ENCODE peak calls at places on chromosome 20, in seven cellular contexts. T is nucleus accumbens; G is uterus; B is NCI-H748 treated with DMSO at 0.1 percent for 48 hours; I is AG09309; H is upper lobe of left lung; N is stimulated activated CD4-positive, alpha-beta T cell treated with anti-CD3 and anti-CD28 coated beads, TNF-alpha, amount 100 ng/mL, for 4 hours. V is an unnamed sample.
A peak's percentile ranks its signal among the peaks of the same experiment; 100 is the strongest.

GRCh38 chr20:41185013-41185757 is 47.8 kb downstream of the PLCG1 start:
- DNase-seq in I (no peak), N (no peak), H (no peak), B (no peak), G (no peak), T (peak; percentile 77), V (no peak)

GRCh38 chr20:5136096-5136495 is 9.3 kb downstream of the CDS2 start:
- DNase-seq in H (no peak), B (no peak), I (no peak), N (no peak), T (no peak), G (no peak), V (no peak)

GRCh38 chr20:54744097-54744496 is 268.7 kb downstream of the DOK5 start:
- DNase-seq in I (no peak), H (no peak), T (no peak), B (no peak), G (no peak), N (no peak), V (no peak)

GRCh38 chr20:24502184-24502583 is 32.8 kb downstream of the SYNDIG1 start:
- DNase-seq in I (peak; percentile 83), T (peak; percentile 47), H (no peak), N (no peak), B (no peak), G (peak; percentile 70), V (no peak)

GRCh38 chr20:41260734-41261220 is 56.8 kb downstream of the ZHX3 start:
- DNase-seq in B (no peak), I (no peak), G (no peak), N (no peak), T (no peak), H (no peak), V (no peak)

GRCh38 chr20:23007462-23007861 is 27.6 kb upstream of the SSTR4 start:
- DNase-seq in G (no peak), N (no peak), B (no peak), T (no peak), I (no peak), H (no peak), V (no peak)

GRCh38 chr20:57434390-57434700 is 43.1 kb downstream of the RBM38 start:
- DNase-seq in N (no peak), B (no peak), T (peak; percentile 22), I (no peak), G (no peak), H (no peak), V (no peak)

GRCh38 chr20:50794181-50794845 is 548 bp upstream of the BCAS4 start:
- DNase-seq in B (no peak), G (peak; percentile 34), H (no peak), I (no peak), N (no peak), T (no peak), V (no peak)

GRCh38 chr20:52422574-52423463 is 231.2 kb upstream of the ZFP64 start:
- DNase-seq in G (no peak), T (no peak), I (no peak), B (no peak), H (no peak), N (no peak), V (no peak)

GRCh38 chr20:38001173-38001875 is 31.9 kb downstream of the TTI1 start:
- DNase-seq in B (no peak), T (no peak), G (no peak), H (no peak), I (peak; percentile 28), N (no peak), V (no peak)

GRCh38 chr20:56899495-56899894 is 270.4 kb downstream of the TFAP2C start:
- DNase-seq in T (no peak), G (no peak), H (no peak), I (no peak), B (no peak), N (no peak), V (no peak)

GRCh38 chr20:61803903-61804804 is 261.5 kb downstream of the TAF4 start:
- DNase-seq in G (no peak), T (no peak), N (no peak), H (no peak), I (peak; percentile 5), B (no peak), V (no peak)

GRCh38 chr20:59032713-59033059 is 551 bp upstream of the ATP5F1E start:
- DNase-seq in I (no peak), G (no peak), H (no peak), N (no peak), T (no peak), B (peak; percentile 49), V (no peak)

GRCh38 chr20:63322146-63322922 is 29.3 kb downstream of the COL20A1 start:
- DNase-seq in I (no peak), N (no peak), H (no peak), G (no peak), T (no peak), B (no peak), V (no peak)

GRCh38 chr20:33113387-33113908 is 34.0 kb downstream of the BPIFB4 start:
- DNase-seq in T (no peak), B (no peak), H (no peak), G (no peak), N (no peak), I (no peak), V (no peak)

GRCh38 chr20:5714261-5715041 is 35.8 kb upstream of the SHLD1 start:
- DNase-seq in I (no peak), G (peak; percentile 19), H (no peak), B (no peak), T (no peak), N (peak; percentile 40), V (no peak)